ENCODE peak calls at places on chromosomes 13 and 19, in four cellular contexts. One of them, this sample, is unnamed.

GRCh38 chr19:611506-611869 is 21.8 kb downstream of the HCN2 start:
- DNase-seq in GM12878: no peak
- DNase-seq in K562: no peak
- DNase-seq in WTC11: no peak
- DNase-seq in this sample: no peak

GRCh38 chr19:33175886-33176669 is 18.1 kb upstream of the LRP3 start:
- DNase-seq in K562: no peak
- DNase-seq in GM12878: no peak
- DNase-seq in WTC11: no peak
- DNase-seq in this sample: peak; percentile 61

GRCh38 chr19:21908066-21908465 is 72.1 kb upstream of the ZNF43 start:
- DNase-seq in K562: no peak
- DNase-seq in WTC11: no peak
- DNase-seq in GM12878: no peak
- DNase-seq in this sample: no peak

GRCh38 chr19:371501-372160 is 27.0 kb upstream of the MIER2 start:
- DNase-seq in GM12878: no peak
- DNase-seq in WTC11: no peak
- DNase-seq in K562: no peak
- DNase-seq in this sample: no peak

GRCh38 chr19:48530770-48531169 is 19.1 kb upstream of the LMTK3 start:
- DNase-seq in GM12878: no peak
- DNase-seq in K562: no peak
- DNase-seq in WTC11: no peak
- DNase-seq in this sample: no peak

GRCh38 chr19:52270266-52270885 is 989 bp downstream of the ZNF766 start:
- DNase-seq in WTC11: no peak
- DNase-seq in K562: no peak
- DNase-seq in GM12878: no peak
- DNase-seq in this sample: no peak

GRCh38 chr13:49935171-49936084 is 712 bp downstream of the SPRYD7 start:
- DNase-seq in GM12878: no peak
- DNase-seq in K562: peak; percentile 76
- DNase-seq in WTC11: peak; percentile 52
- DNase-seq in this sample: peak; percentile 17

GRCh38 chr13:99124695-99125334 is 75.8 kb upstream of the UBAC2 start:
- DNase-seq in WTC11: no peak
- DNase-seq in K562: peak; percentile 26
- DNase-seq in GM12878: peak; percentile 34
- DNase-seq in this sample: no peak

GRCh38 chr13:84668637-84669036 is 786.4 kb upstream of the SLITRK1 start:
- DNase-seq in GM12878: no peak
- DNase-seq in K562: no peak
- DNase-seq in WTC11: no peak
- DNase-seq in this sample: no peak

GRCh38 chr19:55554749-55555152 is 9.4 kb upstream of the SBK3 start:
- DNase-seq in K562: no peak
- DNase-seq in GM12878: no peak
- DNase-seq in WTC11: no peak
- DNase-seq in this sample: peak; percentile 68

GRCh38 chr13:34863360-34864135 is 78.5 kb upstream of the NBEA start:
- DNase-seq in WTC11: no peak
- DNase-seq in GM12878: no peak
- DNase-seq in K562: no peak
- DNase-seq in this sample: peak; percentile 3
- TF ChIP-seq ETV6 in WTC11: no peak
- TF ChIP-seq ETV6 in GM12878: no peak
- TF ChIP-seq ETV6 in K562: no peak
- TF ChIP-seq ETV6 in this sample: no peak

GRCh38 chr19:17862711-17863519 is 3.2 kb downstream of the RPL18A start:
- DNase-seq in K562: no peak
- DNase-seq in WTC11: no peak
- DNase-seq in GM12878: no peak
- DNase-seq in this sample: no peak

GRCh38 chr19:17866312-17867012 is 5.3 kb upstream of the SLC5A5 start:
- DNase-seq in K562: no peak
- DNase-seq in GM12878: no peak
- DNase-seq in WTC11: no peak
- DNase-seq in this sample: no peak

GRCh38 chr19:17863520-17864182 is 3.9 kb downstream of the RPL18A start:
- DNase-seq in WTC11: no peak
- DNase-seq in GM12878: no peak
- DNase-seq in K562: peak; percentile 21
- DNase-seq in this sample: no peak

GRCh38 chr19:17867087-17867486 is 4.7 kb upstream of the SLC5A5 start:
- DNase-seq in GM12878: no peak
- DNase-seq in WTC11: no peak
- DNase-seq in K562: no peak
- DNase-seq in this sample: no peak

GRCh38 chr19:17865364-17866311 is 5.9 kb downstream of the RPL18A start:
- DNase-seq in K562: peak; percentile 86
- DNase-seq in GM12878: no peak
- DNase-seq in WTC11: no peak
- DNase-seq in this sample: no peak
- TF ChIP-seq ETV6 in K562: no peak
- TF ChIP-seq ETV6 in GM12878: no peak
- TF ChIP-seq ETV6 in WTC11: no peak
- TF ChIP-seq ETV6 in this sample: no peak

DNA sequence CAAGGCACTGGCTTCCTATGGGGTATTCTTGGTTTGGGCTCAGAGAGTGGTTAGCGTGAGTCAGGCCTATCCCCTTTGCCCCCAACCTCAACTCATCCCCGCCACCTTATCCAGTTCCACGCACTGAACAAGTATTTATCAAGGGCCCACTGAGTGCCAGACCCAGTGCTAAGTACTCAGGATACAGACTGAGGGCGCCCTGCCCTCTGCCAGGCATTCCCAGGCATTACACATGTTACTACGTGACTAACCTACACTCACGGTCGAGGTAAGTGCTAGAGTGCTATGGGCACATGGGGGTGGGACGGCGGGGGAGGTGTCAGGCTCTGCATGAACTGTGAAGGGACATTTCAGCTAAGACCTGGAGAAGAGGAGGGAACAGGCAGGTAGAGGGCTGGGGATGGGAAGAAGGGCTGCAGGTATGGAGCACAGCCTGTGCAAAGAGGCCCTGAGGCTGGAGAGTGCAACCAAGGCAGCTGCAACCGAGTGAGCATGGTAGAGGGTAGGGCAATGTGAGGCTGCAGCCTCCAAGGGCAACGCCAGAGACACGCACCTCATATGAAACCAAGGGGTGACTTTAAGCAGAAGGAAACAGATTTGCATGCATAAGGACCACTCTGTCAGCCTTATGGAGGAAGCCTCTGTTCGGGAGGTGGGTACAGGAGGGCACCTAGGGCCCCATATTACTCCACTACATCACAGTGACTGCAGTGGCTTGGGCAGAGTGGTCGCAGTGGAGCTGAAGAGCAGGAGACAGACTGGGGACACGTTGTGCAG is 22.5 kb downstream of the DHRS12 start:
- DNase-seq in WTC11: peak; percentile 56
- DNase-seq in K562: no peak
- DNase-seq in GM12878: no peak
- DNase-seq in this sample: no peak
- TF ChIP-seq ETV6 in WTC11: no peak
- TF ChIP-seq ETV6 in K562: no peak
- TF ChIP-seq ETV6 in GM12878: no peak
- TF ChIP-seq ETV6 in this sample: no peak

GRCh38 chr13:40983269-40983668 is 35.8 kb downstream of the ELF1 start:
- DNase-seq in K562: no peak
- DNase-seq in WTC11: no peak
- DNase-seq in GM12878: no peak
- DNase-seq in this sample: no peak
- TF ChIP-seq ETV6 in K562: no peak
- TF ChIP-seq ETV6 in WTC11: no peak
- TF ChIP-seq ETV6 in GM12878: no peak
- TF ChIP-seq ETV6 in this sample: no peak

GRCh38 chr19:30693179-30693578 is 321.0 kb downstream of the ZNF536 start:
- DNase-seq in GM12878: no peak
- DNase-seq in WTC11: no peak
- DNase-seq in K562: no peak
- DNase-seq in this sample: no peak
- TF ChIP-seq ETV6 in GM12878: no peak
- TF ChIP-seq ETV6 in WTC11: no peak
- TF ChIP-seq ETV6 in K562: no peak
- TF ChIP-seq ETV6 in this sample: no peak

GRCh38 chr19:6232567-6232966 is 47.2 kb downstream of the MLLT1 start:
- DNase-seq in WTC11: no peak
- DNase-seq in GM12878: no peak
- DNase-seq in K562: no peak
- DNase-seq in this sample: no peak
- TF ChIP-seq ETV6 in WTC11: no peak
- TF ChIP-seq ETV6 in GM12878: no peak
- TF ChIP-seq ETV6 in K562: no peak
- TF ChIP-seq ETV6 in this sample: no peak

GRCh38 chr19:14472202-14472961 is 2.8 kb downstream of the PTGER1 start:
- DNase-seq in GM12878: no peak
- DNase-seq in WTC11: peak; percentile 91
- DNase-seq in K562: peak; percentile 86
- DNase-seq in this sample: no peak
- TF ChIP-seq ETV6 in GM12878: no peak
- TF ChIP-seq ETV6 in WTC11: no peak
- TF ChIP-seq ETV6 in K562: no peak
- TF ChIP-seq ETV6 in this sample: no peak

DNA sequence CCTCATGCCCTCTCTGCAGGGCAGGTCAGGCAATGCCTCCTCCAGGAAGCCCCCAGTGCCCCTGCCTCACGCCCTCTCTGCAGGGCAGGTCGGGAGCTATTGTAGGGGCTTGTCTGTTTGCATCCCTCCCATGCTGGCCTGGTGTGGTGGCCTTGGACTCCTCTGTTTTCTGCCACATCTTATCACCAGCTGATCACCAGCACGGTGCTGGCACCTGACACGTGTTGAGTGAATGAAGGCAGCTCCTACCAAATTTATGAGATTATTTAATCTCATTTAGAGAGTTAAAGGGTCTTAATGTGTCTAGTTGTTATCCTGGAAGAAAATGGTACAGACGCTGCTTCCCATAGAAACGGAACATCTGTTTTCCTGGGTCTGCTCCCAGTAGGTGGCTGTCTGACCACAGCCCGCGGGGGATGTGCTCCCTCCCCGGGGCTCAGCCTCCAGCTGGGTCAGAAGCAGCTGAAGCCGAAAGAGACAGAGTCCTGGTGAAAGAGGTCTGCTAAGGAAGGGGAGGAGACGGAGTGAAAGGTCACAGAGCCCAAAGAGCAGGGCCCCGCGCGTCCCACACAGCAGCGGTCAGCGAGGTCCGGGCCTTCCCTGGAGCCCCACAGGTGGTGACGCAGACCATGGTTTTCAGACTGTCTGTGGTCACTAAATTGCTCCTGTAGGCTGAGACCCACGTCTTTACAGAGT is 51.7 kb upstream of the C13orf46 start:
- DNase-seq in WTC11: no peak
- DNase-seq in K562: no peak
- DNase-seq in GM12878: no peak
- DNase-seq in this sample: no peak
- TF ChIP-seq ETV6 in WTC11: no peak
- TF ChIP-seq ETV6 in K562: no peak
- TF ChIP-seq ETV6 in GM12878: no peak
- TF ChIP-seq ETV6 in this sample: no peak

DNA sequence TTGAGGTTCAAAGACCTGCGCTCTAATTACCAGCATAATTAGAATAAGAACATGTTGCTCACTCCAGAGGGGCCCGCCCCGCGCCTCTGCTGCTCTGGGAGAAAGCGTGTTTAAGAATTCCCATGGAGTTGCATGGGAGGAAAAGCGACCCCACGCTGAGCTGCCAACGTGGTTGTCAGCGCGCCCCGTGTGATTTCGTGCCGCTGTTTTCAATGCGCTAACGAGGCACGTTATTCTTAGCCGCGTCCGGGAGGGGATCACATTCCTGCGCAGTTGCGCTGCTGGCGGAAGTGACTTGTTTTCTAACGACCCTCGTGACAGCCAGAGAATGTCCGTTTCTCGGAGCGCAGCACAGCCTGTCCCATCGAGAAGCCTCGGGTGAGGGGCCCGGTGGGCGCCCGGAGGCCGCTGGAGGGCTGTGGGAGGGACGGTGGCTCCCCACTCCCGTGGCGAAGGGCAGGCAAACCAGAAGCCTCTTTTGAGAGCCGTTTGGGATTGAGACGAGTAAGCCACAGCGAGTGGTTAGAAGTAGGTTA is 173.8 kb upstream of the SOX1 start:
- DNase-seq in K562: no peak
- DNase-seq in WTC11: peak; percentile 72
- DNase-seq in GM12878: no peak
- DNase-seq in this sample: no peak
- TF ChIP-seq ETV6 in K562: no peak
- TF ChIP-seq ETV6 in WTC11: no peak
- TF ChIP-seq ETV6 in GM12878: no peak
- TF ChIP-seq ETV6 in this sample: no peak

GRCh38 chr13:22700488-22700887 is 480.3 kb upstream of the SGCG start:
- DNase-seq in K562: no peak
- DNase-seq in WTC11: no peak
- DNase-seq in GM12878: no peak
- DNase-seq in this sample: no peak

GRCh38 chr13:22693691-22694090 is 487.1 kb upstream of the SGCG start:
- DNase-seq in K562: no peak
- DNase-seq in WTC11: no peak
- DNase-seq in GM12878: no peak
- DNase-seq in this sample: no peak

GRCh38 chr13:22698477-22698876 is 482.3 kb upstream of the SGCG start:
- DNase-seq in K562: no peak
- DNase-seq in GM12878: no peak
- DNase-seq in WTC11: no peak
- DNase-seq in this sample: no peak

GRCh38 chr13:22690756-22691155 is 490.0 kb upstream of the SGCG start:
- DNase-seq in K562: no peak
- DNase-seq in GM12878: no peak
- DNase-seq in WTC11: no peak
- DNase-seq in this sample: no peak

GRCh38 chr13:22696433-22696832 is 484.3 kb upstream of the SGCG start:
- DNase-seq in K562: no peak
- DNase-seq in WTC11: peak; percentile 22
- DNase-seq in GM12878: no peak
- DNase-seq in this sample: no peak
- TF ChIP-seq ETV6 in K562: no peak
- TF ChIP-seq ETV6 in WTC11: no peak
- TF ChIP-seq ETV6 in GM12878: no peak
- TF ChIP-seq ETV6 in this sample: no peak

This sample was measured in HepG2.